ENCODE peak calls at places on chromosomes 6 and 20, in five cellular contexts. S is tibial nerve, U is thyroid gland, V is astrocyte, B is tibial artery. N is an unnamed sample. For H3K27me3, the result is how much of the 10 kb centered on the place peaks cover.

GRCh38 chr20:45913105-45913504 is 1.1 kb upstream of the PLTP start:
- DNase-seq in S (no peak), V (no peak), U (no peak), B (no peak), N (no peak)

GRCh38 chr6:122049341-122049740 is 350.1 kb upstream of the HSF2 start:
- DNase-seq in S (no peak), V (peak), B (no peak), U (peak), N (no peak)

GRCh38 chr20:25622450-25623224 is 1.2 kb downstream of the NANP start:
- DNase-seq in U (no peak), V (peak), B (no peak), S (no peak), N (no peak)

GRCh38 chr6:142367501-142368018 is 65.8 kb downstream of the ADGRG6 start:
- DNase-seq in B (no peak), U (no peak), S (no peak), V (no peak), N (no peak)

GRCh38 chr6:158938220-158938619 is 61.8 kb downstream of the RSPH3 start:
- DNase-seq in B (no peak), S (no peak), U (no peak), V (no peak), N (no peak)

GRCh38 chr20:3679749-3680700 is 1.8 kb downstream of the ADAM33 start:
- DNase-seq in U (no peak), S (no peak), B (peak), V (peak), N (peak)

GRCh38 chr20:60254901-60255411 is 296.7 kb downstream of the CDH26 start:
- DNase-seq in V (peak), S (no peak), U (peak), B (no peak), N (peak)

GRCh38 chr20:739736-740135 is 28.6 kb downstream of the SLC52A3 start:
- DNase-seq in S (no peak), B (no peak), U (no peak), V (no peak), N (no peak)

GRCh38 chr6:127201321-127201720 is 65.3 kb upstream of the RNF146 start:
- DNase-seq in B (no peak), U (no peak), V (peak), S (no peak), N (peak)

GRCh38 chr6:16031278-16031981 is 97.5 kb upstream of the MYLIP start:
- DNase-seq in S (no peak), V (no peak), B (no peak), U (no peak), N (no peak)

GRCh38 chr6:154537486-154537885 is 27.0 kb upstream of the CNKSR3 start:
- DNase-seq in V (no peak), S (no peak), B (no peak), U (no peak), N (no peak)

GRCh38 chr6:73722318-73723060 is 26.5 kb downstream of the CD109 start:
- DNase-seq in S (no peak), U (no peak), V (peak), B (no peak), N (peak)

GRCh38 chr20:49979030-49979832 is 3.5 kb upstream of the SNAI1 start:
- DNase-seq in S (no peak), U (peak), V (no peak), B (no peak), N (no peak)

GRCh38 chr20:35708502-35708901 is 9.3 kb downstream of the ROMO1 start:
- DNase-seq in B (no peak), S (no peak), V (no peak), U (no peak), N (no peak)

GRCh38 chr6:89928604-89929003 is 34.3 kb downstream of the GJA10 start:
- DNase-seq in U (no peak), S (no peak), V (peak), B (no peak), N (no peak)

GRCh38 chr20:61173966-61174725 is 77.9 kb upstream of the CDH4 start:
- DNase-seq in B (no peak), S (no peak), V (peak), U (no peak), N (no peak)

GRCh38 chr6:111439169-111439568 is 43.8 kb downstream of the REV3L start:
- DNase-seq in V (no peak), U (no peak), B (no peak), S (no peak), N (no peak)

GRCh38 chr6:19433101-19433500 is 404.1 kb upstream of the ID4 start:
- DNase-seq in V (no peak), B (no peak), S (no peak), U (peak), N (no peak)

GRCh38 chr6:170102582-170103481 is 188.0 kb downstream of the DLL1 start:
- DNase-seq in U (no peak), B (peak), V (no peak), S (no peak), N (no peak)

GRCh38 chr20:62141397-62142251 is 1.6 kb downstream of the PSMA7 start:
- DNase-seq in B (no peak), S (no peak), U (no peak), V (no peak), N (no peak)

GRCh38 chr6:32973934-32974333 is 5.5 kb downstream of the BRD2 start:
- DNase-seq in V (peak), S (no peak), U (no peak), B (no peak), N (no peak)

GRCh38 chr6:17705428-17705777 is 1.3 kb downstream of the NUP153 start:
- DNase-seq in U (peak), V (peak), B (peak), S (no peak), N (peak)

GRCh38 chr6:6690144-6690483 is 101.6 kb downstream of the LY86 start:
- DNase-seq in U (no peak), V (no peak), B (no peak), S (no peak), N (no peak)

GRCh38 chr20:43058077-43058476 is 131.6 kb downstream of the PTPRT start:
- DNase-seq in S (no peak), B (no peak), U (no peak), V (no peak), N (no peak)
- H3K4me3 ChIP-seq in S (no peak), B (no peak), U (no peak), V (no peak), N (no peak)

GRCh38 chr20:31927758-31928157 is 24.1 kb downstream of the PDRG1 start:
- DNase-seq in V (no peak), S (no peak), B (no peak), U (no peak), N (no peak)
- H3K27me3 ChIP-seq in V (under half), S (under half), B (under half), U (under half), N (under half)

DNA sequence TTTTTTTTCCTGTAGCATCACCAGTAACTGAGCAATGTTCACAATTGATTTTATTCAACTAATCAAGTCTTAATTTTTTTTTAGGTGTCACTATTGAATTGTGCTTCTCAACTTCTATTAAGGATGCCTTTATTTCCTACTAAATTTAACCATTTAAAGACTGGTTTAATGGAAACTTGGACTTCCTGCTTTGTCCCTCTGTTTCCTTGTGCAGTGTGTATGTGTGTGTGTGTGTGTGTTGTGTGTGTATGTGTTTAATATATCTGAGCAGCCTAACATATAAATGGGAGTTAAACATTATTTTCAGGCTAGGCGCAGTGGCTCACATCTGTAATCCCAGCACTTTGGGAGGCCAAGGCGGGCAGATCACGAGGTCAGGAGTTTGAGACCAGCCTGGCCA is 1.8 kb downstream of the SERPINB6 start:
- DNase-seq in U (no peak), V (no peak), S (no peak), B (no peak), N (no peak)
- H3K4me3 ChIP-seq in U (no peak), V (no peak), S (no peak), B (peak), N (no peak)

DNA sequence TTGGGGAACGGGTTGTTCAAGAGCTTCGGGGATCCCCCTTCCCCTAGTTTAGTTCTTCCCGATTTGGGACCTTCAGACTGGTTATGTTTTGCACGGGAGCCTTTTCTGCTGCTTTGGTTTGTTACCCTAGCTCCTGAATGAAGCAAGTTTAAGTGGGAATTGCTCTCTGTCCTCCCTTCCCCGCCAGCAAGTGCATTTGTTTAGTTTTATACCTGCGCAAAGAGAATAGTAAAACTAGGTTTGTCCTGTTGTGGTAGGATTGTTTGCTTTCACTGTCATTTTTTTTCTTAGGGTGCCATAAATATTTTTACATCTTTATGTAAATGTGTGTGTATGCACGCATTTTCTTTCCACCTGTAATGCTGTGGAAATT is 657 bp downstream of the SH3BGRL2 start:
- DNase-seq in U (peak), S (no peak), B (no peak), V (no peak), N (no peak)
- H3K27me3 ChIP-seq in U (under half), S (under half), B (under half), V (under half), N (under half)

DNA sequence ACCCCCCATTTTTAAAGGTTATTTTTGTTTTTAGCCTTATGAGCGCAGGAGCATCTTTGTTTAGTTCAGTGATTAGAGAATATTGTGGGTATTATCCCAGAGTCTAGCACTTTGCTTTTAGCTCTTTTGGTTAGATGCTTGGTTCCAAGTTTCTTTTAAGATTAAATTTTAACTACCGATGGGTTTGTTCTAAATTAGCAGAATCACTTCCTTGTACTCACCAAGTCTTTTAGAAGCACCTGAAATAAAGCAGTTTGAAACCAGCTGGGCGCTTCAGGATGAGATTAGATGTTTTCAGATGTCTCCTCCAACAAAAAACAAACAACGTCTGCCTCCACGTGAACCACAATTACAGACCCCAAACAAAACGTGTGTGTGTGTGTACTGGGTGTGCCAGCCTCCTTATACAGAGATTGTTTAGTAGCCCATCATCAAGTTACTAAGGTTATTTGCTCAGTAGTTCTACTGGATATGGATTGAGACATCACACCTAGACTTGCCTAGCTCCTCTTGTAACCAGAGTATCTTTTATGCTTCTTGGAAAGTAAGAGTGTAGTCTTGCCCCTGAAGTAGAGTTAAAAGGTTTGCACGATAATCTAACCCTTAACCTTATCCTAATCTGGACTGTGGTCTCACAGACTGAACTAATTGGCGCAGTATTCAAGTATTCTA is 2.2 kb downstream of the DSTN start:
- DNase-seq in V (no peak), S (no peak), U (no peak), B (no peak), N (no peak)
- H3K4me3 ChIP-seq in V (peak), S (no peak), U (peak), B (peak), N (peak)

GRCh38 chr20:33280000-33280680 is 2.9 kb upstream of the BPIFB1 start:
- DNase-seq in S (no peak), B (no peak), V (no peak), U (peak), N (no peak)
- H3K27me3 ChIP-seq in S (under half), B (under half), V (under half), U (under half), N (under half)

GRCh38 chr20:22582960-22583772 is 1.2 kb downstream of the FOXA2 start:
- DNase-seq in S (no peak), B (no peak), V (no peak), U (peak), N (no peak)

GRCh38 chr20:22583773-22584629 is at the start of gene FOXA2:
- DNase-seq in U (peak), S (no peak), V (no peak), B (no peak), N (no peak)

GRCh38 chr20:22585786-22586493 is 1.6 kb upstream of the FOXA2 start:
- DNase-seq in U (no peak), S (no peak), B (no peak), V (no peak), N (no peak)

GRCh38 chr20:22584922-22585785 is 782 bp upstream of the FOXA2 start:
- DNase-seq in S (no peak), B (no peak), V (no peak), U (peak), N (no peak)

DNA sequence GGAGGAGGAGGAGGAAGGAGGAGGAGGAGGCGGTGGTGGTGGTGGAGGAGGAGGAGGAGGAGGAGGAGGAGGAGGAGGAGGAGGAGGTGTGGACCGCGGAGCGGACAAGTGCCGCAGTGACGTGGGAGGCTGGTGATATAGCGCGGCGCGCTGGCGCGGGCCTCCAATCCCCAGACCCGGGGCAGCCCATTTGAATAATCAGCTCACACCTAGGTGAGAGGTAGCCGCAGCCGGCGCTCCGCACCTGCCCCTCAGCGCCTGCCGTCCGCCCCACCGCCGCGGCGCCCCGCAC is 204 bp upstream of the FOXA2 start:
- DNase-seq in V (no peak), S (no peak), U (peak), B (no peak), N (no peak)
- H3K4me3 ChIP-seq in V (no peak), S (no peak), U (peak), B (peak), N (no peak)